ENCODE peak calls at places on chromosomes 2 and 18, in six cellular contexts. One of them, this sample, is unnamed.

GRCh38 chr2:102063360-102063947 is 71.7 kb downstream of the IL1R2 start:
- DNase-seq in colonic mucosa: peak; percentile 52
- DNase-seq in dorsolateral prefrontal cortex: no peak
- DNase-seq in neuronal stem cell: no peak
- DNase-seq in AG08396: no peak
- DNase-seq in activated T-cell treated with anti-CD3 and anti-CD28 coated beads, Interleukin-2, amount 50 U/mL, for 72 hours: no peak
- DNase-seq in this sample: no peak

GRCh38 chr2:213150315-213150951 is 979 bp downstream of the IKZF2 start:
- DNase-seq in colonic mucosa: peak; percentile 48
- DNase-seq in dorsolateral prefrontal cortex: no peak
- DNase-seq in neuronal stem cell: peak; percentile 27
- DNase-seq in AG08396: no peak
- DNase-seq in activated T-cell treated with anti-CD3 and anti-CD28 coated beads, Interleukin-2, amount 50 U/mL, for 72 hours: no peak
- DNase-seq in this sample: no peak

GRCh38 chr2:186962085-186962747 is 113.2 kb upstream of the ZSWIM2 start:
- DNase-seq in colonic mucosa: no peak
- DNase-seq in dorsolateral prefrontal cortex: no peak
- DNase-seq in neuronal stem cell: no peak
- DNase-seq in AG08396: no peak
- DNase-seq in activated T-cell treated with anti-CD3 and anti-CD28 coated beads, Interleukin-2, amount 50 U/mL, for 72 hours: no peak
- DNase-seq in this sample: no peak

GRCh38 chr18:63074987-63075404 is 244.6 kb downstream of the BCL2 start:
- DNase-seq in colonic mucosa: peak; percentile 92
- DNase-seq in dorsolateral prefrontal cortex: peak; percentile 77
- DNase-seq in neuronal stem cell: peak; percentile 53
- DNase-seq in AG08396: peak; percentile 82
- DNase-seq in activated T-cell treated with anti-CD3 and anti-CD28 coated beads, Interleukin-2, amount 50 U/mL, for 72 hours: peak; percentile 69
- DNase-seq in this sample: peak; percentile 76

GRCh38 chr2:36753706-36754221 is 57.3 kb downstream of the VIT start:
- DNase-seq in colonic mucosa: no peak
- DNase-seq in dorsolateral prefrontal cortex: no peak
- DNase-seq in neuronal stem cell: no peak
- DNase-seq in AG08396: no peak
- DNase-seq in activated T-cell treated with anti-CD3 and anti-CD28 coated beads, Interleukin-2, amount 50 U/mL, for 72 hours: no peak
- DNase-seq in this sample: no peak

GRCh38 chr2:179966778-179967394 is 40.2 kb downstream of the CWC22 start:
- DNase-seq in colonic mucosa: no peak
- DNase-seq in dorsolateral prefrontal cortex: no peak
- DNase-seq in neuronal stem cell: no peak
- DNase-seq in AG08396: no peak
- DNase-seq in activated T-cell treated with anti-CD3 and anti-CD28 coated beads, Interleukin-2, amount 50 U/mL, for 72 hours: no peak
- DNase-seq in this sample: no peak

GRCh38 chr18:68791801-68792200 is 6.1 kb upstream of the CCDC102B start:
- DNase-seq in colonic mucosa: no peak
- DNase-seq in dorsolateral prefrontal cortex: no peak
- DNase-seq in neuronal stem cell: no peak
- DNase-seq in AG08396: peak; percentile 12
- DNase-seq in activated T-cell treated with anti-CD3 and anti-CD28 coated beads, Interleukin-2, amount 50 U/mL, for 72 hours: no peak
- DNase-seq in this sample: no peak

GRCh38 chr2:153944775-153945174 is 73.1 kb downstream of the GALNT13 start:
- DNase-seq in colonic mucosa: no peak
- DNase-seq in dorsolateral prefrontal cortex: no peak
- DNase-seq in neuronal stem cell: no peak
- DNase-seq in AG08396: no peak
- DNase-seq in activated T-cell treated with anti-CD3 and anti-CD28 coated beads, Interleukin-2, amount 50 U/mL, for 72 hours: no peak
- DNase-seq in this sample: no peak

GRCh38 chr2:234694244-234695013 is 197.5 kb upstream of the ARL4C start:
- DNase-seq in colonic mucosa: peak; percentile 68
- DNase-seq in dorsolateral prefrontal cortex: no peak
- DNase-seq in neuronal stem cell: no peak
- DNase-seq in AG08396: peak; percentile 66
- DNase-seq in activated T-cell treated with anti-CD3 and anti-CD28 coated beads, Interleukin-2, amount 50 U/mL, for 72 hours: no peak
- DNase-seq in this sample: no peak

GRCh38 chr2:240501531-240501991 is 56.2 kb downstream of the ANKMY1 start:
- DNase-seq in colonic mucosa: peak; percentile 9
- DNase-seq in dorsolateral prefrontal cortex: no peak
- DNase-seq in neuronal stem cell: no peak
- DNase-seq in AG08396: no peak
- DNase-seq in activated T-cell treated with anti-CD3 and anti-CD28 coated beads, Interleukin-2, amount 50 U/mL, for 72 hours: no peak
- DNase-seq in this sample: no peak

GRCh38 chr2:216477283-216478035 is 21.2 kb upstream of the RPL37A start:
- DNase-seq in colonic mucosa: no peak
- DNase-seq in dorsolateral prefrontal cortex: no peak
- DNase-seq in neuronal stem cell: no peak
- DNase-seq in AG08396: no peak
- DNase-seq in activated T-cell treated with anti-CD3 and anti-CD28 coated beads, Interleukin-2, amount 50 U/mL, for 72 hours: no peak
- DNase-seq in this sample: no peak

GRCh38 chr2:32824415-32824814 is 122.3 kb upstream of the LTBP1 start:
- DNase-seq in colonic mucosa: no peak
- DNase-seq in dorsolateral prefrontal cortex: no peak
- DNase-seq in neuronal stem cell: no peak
- DNase-seq in AG08396: no peak
- DNase-seq in activated T-cell treated with anti-CD3 and anti-CD28 coated beads, Interleukin-2, amount 50 U/mL, for 72 hours: no peak
- DNase-seq in this sample: no peak

GRCh38 chr18:58231930-58232329 is 187.9 kb downstream of the NEDD4L start:
- DNase-seq in colonic mucosa: no peak
- DNase-seq in dorsolateral prefrontal cortex: no peak
- DNase-seq in neuronal stem cell: no peak
- DNase-seq in AG08396: no peak
- DNase-seq in activated T-cell treated with anti-CD3 and anti-CD28 coated beads, Interleukin-2, amount 50 U/mL, for 72 hours: no peak
- DNase-seq in this sample: peak; percentile 26

GRCh38 chr2:240051697-240052096 is 1.6 kb downstream of the OR6B3 start:
- DNase-seq in colonic mucosa: no peak
- DNase-seq in dorsolateral prefrontal cortex: no peak
- DNase-seq in neuronal stem cell: no peak
- DNase-seq in AG08396: no peak
- DNase-seq in activated T-cell treated with anti-CD3 and anti-CD28 coated beads, Interleukin-2, amount 50 U/mL, for 72 hours: no peak
- DNase-seq in this sample: no peak

GRCh38 chr2:25257931-25258771 is 83.6 kb downstream of the DNMT3A start:
- DNase-seq in colonic mucosa: no peak
- DNase-seq in dorsolateral prefrontal cortex: no peak
- DNase-seq in neuronal stem cell: no peak
- DNase-seq in AG08396: no peak
- DNase-seq in activated T-cell treated with anti-CD3 and anti-CD28 coated beads, Interleukin-2, amount 50 U/mL, for 72 hours: no peak
- DNase-seq in this sample: no peak

GRCh38 chr18:47749195-47749973 is 181.1 kb downstream of the SMAD2 start:
- DNase-seq in colonic mucosa: peak; percentile 75
- DNase-seq in dorsolateral prefrontal cortex: peak; percentile 71
- DNase-seq in neuronal stem cell: peak; percentile 79
- DNase-seq in AG08396: peak; percentile 95
- DNase-seq in activated T-cell treated with anti-CD3 and anti-CD28 coated beads, Interleukin-2, amount 50 U/mL, for 72 hours: peak; percentile 90
- DNase-seq in this sample: peak; percentile 77

GRCh38 chr2:159744363-159744762 is 32.1 kb downstream of the MARCHF7 start:
- DNase-seq in colonic mucosa: no peak
- DNase-seq in dorsolateral prefrontal cortex: no peak
- DNase-seq in neuronal stem cell: no peak
- DNase-seq in AG08396: peak; percentile 54
- DNase-seq in activated T-cell treated with anti-CD3 and anti-CD28 coated beads, Interleukin-2, amount 50 U/mL, for 72 hours: no peak
- DNase-seq in this sample: no peak

GRCh38 chr2:65856928-65857327 is 424.5 kb upstream of the SPRED2 start:
- DNase-seq in colonic mucosa: no peak
- DNase-seq in dorsolateral prefrontal cortex: no peak
- DNase-seq in neuronal stem cell: no peak
- DNase-seq in AG08396: no peak
- DNase-seq in activated T-cell treated with anti-CD3 and anti-CD28 coated beads, Interleukin-2, amount 50 U/mL, for 72 hours: no peak
- DNase-seq in this sample: no peak

GRCh38 chr2:177169810-177170514 is 42.6 kb upstream of the HNRNPA3 start:
- DNase-seq in colonic mucosa: no peak
- DNase-seq in dorsolateral prefrontal cortex: no peak
- DNase-seq in neuronal stem cell: no peak
- DNase-seq in AG08396: no peak
- DNase-seq in activated T-cell treated with anti-CD3 and anti-CD28 coated beads, Interleukin-2, amount 50 U/mL, for 72 hours: peak; percentile 23
- DNase-seq in this sample: no peak

GRCh38 chr2:97664636-97664970 is 759 bp upstream of the ACTR1B start:
- DNase-seq in colonic mucosa: peak; percentile 38
- DNase-seq in dorsolateral prefrontal cortex: no peak
- DNase-seq in neuronal stem cell: no peak
- DNase-seq in AG08396: no peak
- DNase-seq in activated T-cell treated with anti-CD3 and anti-CD28 coated beads, Interleukin-2, amount 50 U/mL, for 72 hours: no peak
- DNase-seq in this sample: no peak

GRCh38 chr2:150325656-150326055 is 161.8 kb downstream of the RND3 start:
- DNase-seq in colonic mucosa: no peak
- DNase-seq in dorsolateral prefrontal cortex: no peak
- DNase-seq in neuronal stem cell: no peak
- DNase-seq in AG08396: no peak
- DNase-seq in activated T-cell treated with anti-CD3 and anti-CD28 coated beads, Interleukin-2, amount 50 U/mL, for 72 hours: no peak
- DNase-seq in this sample: no peak

GRCh38 chr2:229539628-229540027 is 174.7 kb downstream of the DNER start:
- DNase-seq in colonic mucosa: no peak
- DNase-seq in dorsolateral prefrontal cortex: no peak
- DNase-seq in neuronal stem cell: no peak
- DNase-seq in AG08396: no peak
- DNase-seq in activated T-cell treated with anti-CD3 and anti-CD28 coated beads, Interleukin-2, amount 50 U/mL, for 72 hours: no peak
- DNase-seq in this sample: no peak

GRCh38 chr18:9671214-9671613 is 36.9 kb upstream of the RAB31 start:
- DNase-seq in colonic mucosa: no peak
- DNase-seq in dorsolateral prefrontal cortex: no peak
- DNase-seq in neuronal stem cell: no peak
- DNase-seq in AG08396: no peak
- DNase-seq in activated T-cell treated with anti-CD3 and anti-CD28 coated beads, Interleukin-2, amount 50 U/mL, for 72 hours: no peak
- DNase-seq in this sample: no peak

GRCh38 chr2:241859436-241860183 is 916 bp upstream of the PDCD1 start:
- DNase-seq in colonic mucosa: peak; percentile 58
- DNase-seq in dorsolateral prefrontal cortex: no peak
- DNase-seq in neuronal stem cell: no peak
- DNase-seq in AG08396: peak; percentile 82
- DNase-seq in activated T-cell treated with anti-CD3 and anti-CD28 coated beads, Interleukin-2, amount 50 U/mL, for 72 hours: peak; percentile 58
- DNase-seq in this sample: no peak

GRCh38 chr2:13201924-13202323 is 485.2 kb downstream of the TRIB2 start:
- DNase-seq in colonic mucosa: no peak
- DNase-seq in dorsolateral prefrontal cortex: no peak
- DNase-seq in neuronal stem cell: no peak
- DNase-seq in AG08396: no peak
- DNase-seq in activated T-cell treated with anti-CD3 and anti-CD28 coated beads, Interleukin-2, amount 50 U/mL, for 72 hours: no peak
- DNase-seq in this sample: no peak

GRCh38 chr2:164523026-164523425 is 98.3 kb downstream of the GRB14 start:
- DNase-seq in colonic mucosa: no peak
- DNase-seq in dorsolateral prefrontal cortex: no peak
- DNase-seq in neuronal stem cell: no peak
- DNase-seq in AG08396: no peak
- DNase-seq in activated T-cell treated with anti-CD3 and anti-CD28 coated beads, Interleukin-2, amount 50 U/mL, for 72 hours: no peak
- DNase-seq in this sample: no peak